ENCODE peak calls at places on chromosome 22, in five cellular contexts. M, E, A, F and P are unnamed samples.

GRCh38 chr22:20650294-20651207 is 123.4 kb upstream of the SERPIND1 start:
- DNase-seq in M (no peak), A (no peak), F (peak; percentile 32), E (no peak), P (peak; percentile 37)

GRCh38 chr22:36811094-36811797 is 5.6 kb downstream of the PVALB start:
- DNase-seq in M (no peak), E (no peak), A (no peak), F (no peak), P (no peak)

GRCh38 chr22:41354979-41355378 is 26.8 kb upstream of the TEF start:
- DNase-seq in M (no peak), E (no peak), F (no peak), A (no peak), P (no peak)

GRCh38 chr22:19673660-19674059 is 40.6 kb upstream of the SEPTIN5 start:
- DNase-seq in M (no peak), E (no peak), F (no peak), A (no peak), P (no peak)

GRCh38 chr22:40597541-40598453 is 38.7 kb downstream of the MRTFA start:
- DNase-seq in E (no peak), F (no peak), M (no peak), A (no peak), P (no peak)

GRCh38 chr22:26534166-26534855 is 22.0 kb upstream of the TFIP11 start:
- DNase-seq in M (no peak), F (no peak), E (no peak), A (no peak), P (no peak)

GRCh38 chr22:19368876-19369275 is 62.7 kb downstream of the HIRA start:
- DNase-seq in E (no peak), F (no peak), A (no peak), M (no peak), P (no peak)

GRCh38 chr22:19873138-19873959 is 18.7 kb upstream of the GNB1L start:
- DNase-seq in F (no peak), E (no peak), A (no peak), M (no peak), P (no peak)

GRCh38 chr22:50674606-50675552 is 2.3 kb downstream of the SHANK3 start:
- DNase-seq in M (peak; percentile 61), E (peak; percentile 32), F (peak; percentile 90), A (no peak), P (peak; percentile 68)

GRCh38 chr22:24768537-24769374 is 5.8 kb downstream of the PIWIL3 start:
- DNase-seq in F (peak; percentile 76), M (peak; percentile 54), A (no peak), E (peak; percentile 55), P (peak; percentile 67)

GRCh38 chr22:17319541-17319940 is 49.7 kb upstream of the CECR2 start:
- DNase-seq in F (no peak), M (no peak), A (no peak), E (no peak), P (peak; percentile 5)

GRCh38 chr22:22802346-22802970 is 85.2 kb upstream of the IGLL5 start:
- DNase-seq in A (no peak), E (no peak), M (no peak), F (peak; percentile 42), P (peak; percentile 91)

GRCh38 chr22:18042685-18043084 is 18.3 kb upstream of the MICAL3 start:
- DNase-seq in A (no peak), F (no peak), M (no peak), E (no peak), P (no peak)

GRCh38 chr22:39194098-39194497 is 41.6 kb upstream of the CBX7 start:
- DNase-seq in E (no peak), M (no peak), A (no peak), F (no peak), P (no peak)
- TF ChIP-seq ZNF274 in E (no peak), M (no peak), A (no peak), F (no peak), P (no peak)

GRCh38 chr22:43293661-43294392 is 49.3 kb downstream of the SCUBE1 start:
- DNase-seq in E (peak; percentile 90), M (no peak), A (no peak), F (no peak), P (peak; percentile 77)

GRCh38 chr22:43292633-43293025 is 50.5 kb downstream of the SCUBE1 start:
- DNase-seq in F (no peak), M (no peak), A (no peak), E (no peak), P (no peak)

GRCh38 chr22:43291381-43291780 is 51.8 kb downstream of the SCUBE1 start:
- DNase-seq in M (no peak), E (no peak), A (no peak), F (no peak), P (no peak)

GRCh38 chr22:43295173-43295572 is 48.0 kb downstream of the SCUBE1 start:
- DNase-seq in F (no peak), M (no peak), E (no peak), A (no peak), P (no peak)

DNA sequence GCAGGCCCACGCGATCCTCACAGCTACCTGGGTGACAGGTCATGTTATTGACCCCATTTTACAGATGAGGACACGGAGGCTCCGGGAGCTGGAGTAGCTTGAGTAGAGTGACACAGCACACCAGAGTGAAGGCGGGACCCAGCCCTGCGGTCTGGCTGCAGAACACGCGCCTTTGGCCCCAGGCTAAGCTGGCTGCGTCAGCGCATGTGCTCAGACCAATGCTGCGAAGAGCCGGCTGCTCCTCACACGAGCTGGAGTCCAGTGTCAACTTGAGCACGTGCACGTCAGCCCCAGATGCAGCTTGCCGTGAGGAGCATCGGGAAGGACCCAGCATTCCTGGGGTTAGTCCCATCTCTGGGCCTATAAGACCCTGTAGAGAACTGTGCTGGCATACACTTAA is 49.9 kb downstream of the SCUBE1 start:
- DNase-seq in E (no peak), F (no peak), A (no peak), M (no peak), P (peak; percentile 56)
- TF ChIP-seq CEBPB in E (no peak), F (no peak), A (no peak), M (no peak), P (no peak)

DNA sequence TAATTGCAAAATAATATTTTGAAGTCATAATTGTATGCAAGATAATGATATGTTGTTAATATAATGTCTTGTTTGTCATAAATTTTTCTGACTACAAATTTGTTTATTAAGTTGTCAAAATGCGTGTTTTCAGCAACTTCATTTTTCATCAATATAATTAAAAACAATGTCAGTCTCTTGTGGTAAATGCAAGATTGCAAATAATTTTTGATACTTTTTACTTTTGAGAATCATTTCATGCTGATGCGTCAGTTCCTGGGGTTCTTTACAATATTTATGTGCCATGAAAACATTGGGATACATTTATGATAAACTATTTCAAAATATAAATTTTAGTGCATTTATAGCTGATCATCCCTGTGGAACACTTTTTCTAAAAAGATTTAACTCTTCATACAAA is 1504.8 kb downstream of the BRD1 start:
- DNase-seq in E (no peak), M (no peak), A (no peak), F (no peak), P (no peak)
- TF ChIP-seq ZNF274 in E (no peak), M (no peak), A (no peak), F (no peak), P (no peak)

GRCh38 chr22:34437140-34437539 is 516.9 kb upstream of the LARGE1 start:
- DNase-seq in A (no peak), E (no peak), M (no peak), F (no peak), P (no peak)
- TF ChIP-seq CEBPB in A (no peak), E (no peak), M (no peak), F (no peak), P (no peak)

DNA sequence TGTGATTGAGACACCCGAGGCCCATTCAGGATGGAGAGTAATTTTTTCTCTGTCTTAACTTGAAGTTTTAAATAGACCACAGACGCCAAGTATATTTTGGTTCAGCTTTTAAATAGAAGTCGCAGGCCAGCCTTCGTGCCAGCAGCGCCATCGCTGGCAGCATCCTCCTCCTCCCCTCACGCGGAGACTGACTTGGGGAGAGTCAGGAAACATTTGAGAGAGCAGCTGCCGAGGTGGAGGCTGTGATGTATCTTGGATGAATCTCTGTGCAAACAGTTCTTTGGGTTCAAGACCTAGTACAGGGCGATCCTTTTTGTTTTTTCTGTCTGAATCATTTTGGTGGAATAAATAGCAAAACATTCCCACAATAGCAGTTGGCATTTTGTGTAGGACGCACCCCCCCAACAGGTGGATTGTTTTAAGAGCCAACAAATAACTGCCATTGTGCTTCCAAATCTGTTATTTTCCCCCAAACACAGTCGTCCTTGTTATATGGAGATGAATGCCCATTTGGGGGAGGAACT is 920 bp upstream of the DMC1 start:
- DNase-seq in M (peak; percentile 7), E (no peak), A (no peak), F (no peak), P (no peak)
- TF ChIP-seq ZNF274 in M (no peak), E (no peak), A (no peak), F (no peak), P (no peak)

GRCh38 chr22:46089426-46090041 is 60.8 kb upstream of the PPARA start:
- DNase-seq in F (no peak), E (no peak), M (no peak), A (no peak), P (no peak)
- TF ChIP-seq CEBPB in F (no peak), E (no peak), M (no peak), A (no peak), P (no peak)

GRCh38 chr22:31036671-31037550 is 44.2 kb upstream of the SMTN start:
- DNase-seq in E (no peak), F (no peak), A (no peak), M (no peak), P (no peak)
- TF ChIP-seq ZNF274 in E (no peak), F (no peak), A (no peak), M (no peak), P (no peak)

GRCh38 chr22:47612136-47612910 is 849.9 kb downstream of the TBC1D22A start:
- DNase-seq in M (no peak), E (no peak), F (no peak), A (no peak), P (peak; percentile 27)

GRCh38 chr22:47609653-47610052 is 847.2 kb downstream of the TBC1D22A start:
- DNase-seq in M (no peak), E (no peak), F (no peak), A (no peak), P (no peak)

GRCh38 chr22:47608421-47608820 is 846.0 kb downstream of the TBC1D22A start:
- DNase-seq in A (no peak), M (no peak), F (no peak), E (no peak), P (no peak)

GRCh38 chr22:47610281-47610680 is 847.8 kb downstream of the TBC1D22A start:
- DNase-seq in M (no peak), A (no peak), F (no peak), E (no peak), P (no peak)

GRCh38 chr22:47610766-47611165 is 848.3 kb downstream of the TBC1D22A start:
- DNase-seq in M (no peak), F (no peak), E (no peak), A (no peak), P (peak; percentile 19)
- TF ChIP-seq CEBPB in M (no peak), F (no peak), E (no peak), A (no peak), P (no peak)